ENCODE peak calls at places on chromosomes 13 and 19, in nine cellular contexts. L, W, Y, C, O, Z, X, E and G are unnamed samples.

GRCh38 chr13:107144432-107144831 is 576.5 kb upstream of the ARGLU1 start:
- DNase-seq in L (no peak), W (no peak), Y (no peak), C (no peak), O (no peak), Z (no peak), X (no peak), E (no peak), G (no peak)

GRCh38 chr13:50220938-50221337 is 205.7 kb downstream of the KCNRG start:
- DNase-seq in L (no peak), W (no peak), Y (no peak), C (no peak), O (no peak), Z (no peak), X (no peak), E (no peak), G (no peak)

GRCh38 chr19:18949858-18950257 is 8.8 kb upstream of the HOMER3 start:
- DNase-seq in L (no peak), W (no peak), Y (no peak), C (no peak), O (no peak), Z (no peak), X (no peak), E (no peak), G (no peak)

GRCh38 chr19:39409886-39410619 is 2.4 kb upstream of the PLEKHG2 start:
- DNase-seq in L (peak; percentile 89), W (no peak), Y (peak; percentile 85), C (no peak), O (peak; percentile 78), Z (peak; percentile 91), X (no peak), E (no peak), G (peak; percentile 86)

GRCh38 chr13:46341112-46341711 is 45.8 kb downstream of the RUBCNL start:
- DNase-seq in L (no peak), W (no peak), Y (no peak), C (no peak), O (no peak), Z (no peak), X (no peak), E (no peak), G (no peak)

GRCh38 chr19:52734340-52734892 is 428 bp downstream of the ZNF611 start:
- DNase-seq in L (peak; percentile 57), W (no peak), Y (peak; percentile 22), C (peak; percentile 37), O (no peak), Z (no peak), X (no peak), E (no peak), G (peak; percentile 80)

GRCh38 chr19:35313614-35314013 is 15.4 kb upstream of the CD22 start:
- DNase-seq in L (peak; percentile 50), W (no peak), Y (no peak), C (no peak), O (no peak), Z (no peak), X (no peak), E (no peak), G (no peak)

GRCh38 chr13:51519839-51520238 is 64.4 kb upstream of the WDFY2 start:
- DNase-seq in L (no peak), W (no peak), Y (no peak), C (no peak), O (no peak), Z (no peak), X (no peak), E (no peak), G (no peak)

GRCh38 chr13:93800342-93800741 is 573.7 kb downstream of the GPC6 start:
- DNase-seq in L (no peak), W (no peak), Y (no peak), C (no peak), O (no peak), Z (no peak), X (no peak), E (no peak), G (no peak)

GRCh38 chr19:5331790-5332189 is 8.8 kb downstream of the PTPRS start:
- DNase-seq in L (no peak), W (no peak), Y (no peak), C (no peak), O (no peak), Z (no peak), X (no peak), E (no peak), G (no peak)

GRCh38 chr19:44785271-44785670 is 7.6 kb downstream of the CBLC start:
- DNase-seq in L (no peak), W (no peak), Y (no peak), C (no peak), O (no peak), Z (no peak), X (no peak), E (no peak), G (no peak)

GRCh38 chr19:49874503-49875157 is 2.5 kb downstream of the AKT1S1 start:
- DNase-seq in L (peak; percentile 39), W (no peak), Y (no peak), C (no peak), O (no peak), Z (no peak), X (no peak), E (no peak), G (no peak)

GRCh38 chr19:49877020-49877878 is at the start of the genes AKT1S1 and TBC1D17:
- DNase-seq in L (peak; percentile 99), W (peak; percentile 100), Y (peak; percentile 100), C (peak; percentile 100), O (peak; percentile 100), Z (peak; percentile 100), X (peak; percentile 98), E (peak; percentile 98), G (peak; percentile 96)

GRCh38 chr19:49875177-49875576 is 2.0 kb downstream of the AKT1S1 start:
- DNase-seq in L (peak; percentile 39), W (no peak), Y (no peak), C (no peak), O (no peak), Z (no peak), X (no peak), E (no peak), G (no peak)

GRCh38 chr19:49876422-49877019 is 634 bp downstream of the AKT1S1 start:
- DNase-seq in L (peak; percentile 98), W (peak; percentile 97), Y (peak; percentile 98), C (peak; percentile 98), O (peak; percentile 99), Z (peak; percentile 99), X (peak; percentile 98), E (peak; percentile 93), G (peak; percentile 91)

DNA sequence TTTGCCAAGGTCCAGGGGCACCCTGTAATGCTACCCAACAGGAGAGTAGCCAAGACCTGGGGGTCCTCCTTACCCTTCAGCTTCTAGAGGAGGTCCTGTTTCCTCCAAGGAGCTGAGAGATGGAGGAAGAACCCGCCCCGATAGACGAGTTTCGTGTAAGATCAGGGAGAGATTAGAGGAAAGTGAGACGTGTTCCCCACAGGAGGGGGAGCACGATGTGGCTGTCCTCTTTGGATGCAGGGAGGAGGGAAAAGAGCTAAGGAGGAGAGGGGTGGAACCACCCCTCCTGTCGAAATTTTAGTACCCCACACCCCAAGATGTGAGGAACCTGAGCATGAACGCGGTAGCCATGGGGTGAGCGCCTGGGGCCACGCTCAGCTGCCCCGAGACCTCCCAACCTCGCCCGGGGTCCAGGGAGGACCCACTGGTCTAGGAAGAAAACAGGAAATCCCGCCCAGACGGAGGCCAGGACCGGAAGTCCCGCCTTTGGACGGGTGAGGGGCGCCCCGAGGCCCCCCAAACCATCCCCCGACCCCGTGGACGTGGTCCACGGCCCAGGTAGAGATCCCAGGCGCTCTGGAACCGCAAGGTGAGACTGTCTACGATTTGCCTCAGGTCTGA is 1.2 kb downstream of the AKT1S1 start:
- DNase-seq in L (peak; percentile 87), W (no peak), Y (peak; percentile 70), C (peak; percentile 59), O (no peak), Z (peak; percentile 83), X (peak; percentile 56), E (no peak), G (peak; percentile 90)
- H3K36me3 ChIP-seq in L (no peaks in the 10 kb centered on the region), W (peaks cover 23% of the 10 kb centered on the region), Y (no peaks in the 10 kb centered on the region), C (peaks cover 26% of the 10 kb centered on the region), O (peaks cover 16% of the 10 kb centered on the region), Z (peaks cover 4% of the 10 kb centered on the region), X (peaks cover 17% of the 10 kb centered on the region), E (peaks cover 8% of the 10 kb centered on the region), G (peaks cover 16% of the 10 kb centered on the region)

GRCh38 chr13:111278711-111279110 is 41.7 kb upstream of the TEX29 start:
- DNase-seq in L (no peak), W (no peak), Y (no peak), C (no peak), O (no peak), Z (no peak), X (no peak), E (no peak), G (no peak)
- H3K36me3 ChIP-seq in L (no peaks in the 10 kb centered on the region), W (peaks cover 32% of the 10 kb centered on the region), Y (no peaks in the 10 kb centered on the region), C (peaks cover 99% of the 10 kb centered on the region), O (peaks cover 56% of the 10 kb centered on the region), Z (peaks cover 2% of the 10 kb centered on the region), X (peaks cover 72% of the 10 kb centered on the region), E (peaks cover 27% of the 10 kb centered on the region), G (peaks cover 11% of the 10 kb centered on the region)

DNA sequence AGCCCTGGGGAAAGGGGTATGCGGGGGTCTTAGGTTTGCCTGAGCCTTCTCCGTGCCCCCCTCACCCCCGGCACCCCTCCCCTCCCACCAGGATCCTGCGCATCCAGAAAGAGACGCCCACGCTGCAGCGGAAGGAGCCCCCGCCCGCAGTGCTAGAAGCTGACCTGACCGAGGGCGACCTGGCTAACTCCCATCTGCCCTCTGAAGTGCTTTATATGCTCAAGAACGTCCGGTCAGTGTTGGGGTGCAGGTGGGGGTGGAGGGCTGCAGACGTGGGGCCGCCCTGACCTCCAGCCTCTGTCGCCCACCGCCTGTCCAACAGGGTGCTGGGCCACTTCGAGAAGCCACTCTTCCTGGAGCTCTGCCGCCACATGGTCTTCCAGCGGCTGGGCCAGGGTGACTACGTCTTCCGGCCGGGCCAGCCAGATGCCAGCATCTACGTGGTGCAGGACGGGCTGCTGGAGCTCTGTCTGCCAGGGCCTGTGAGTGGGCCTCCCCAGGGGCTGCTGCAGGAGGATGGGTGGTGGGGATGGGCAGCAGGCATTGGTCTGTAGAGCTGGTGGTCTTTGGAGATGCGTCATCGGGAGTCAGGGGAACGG is 4.4 kb downstream of the PNPLA6 start:
- DNase-seq in L (no peak), W (no peak), Y (no peak), C (no peak), O (no peak), Z (no peak), X (no peak), E (no peak), G (peak; percentile 44)
- H3K36me3 ChIP-seq in L (no peaks in the 10 kb centered on the region), W (no peaks in the 10 kb centered on the region), Y (no peaks in the 10 kb centered on the region), C (peaks cover 31% of the 10 kb centered on the region), O (peaks cover 4% of the 10 kb centered on the region), Z (peaks cover 5% of the 10 kb centered on the region), X (no peaks in the 10 kb centered on the region), E (peaks cover 58% of the 10 kb centered on the region), G (peaks cover 10% of the 10 kb centered on the region)

GRCh38 chr19:47209323-47210179 is 21.4 kb downstream of the BBC3 start:
- DNase-seq in L (no peak), W (no peak), Y (no peak), C (no peak), O (no peak), Z (no peak), X (no peak), E (no peak), G (no peak)

GRCh38 chr19:47215581-47215980 is 15.4 kb downstream of the BBC3 start:
- DNase-seq in L (no peak), W (no peak), Y (no peak), C (no peak), O (no peak), Z (no peak), X (no peak), E (no peak), G (no peak)

GRCh38 chr19:47210180-47210490 is 20.9 kb downstream of the BBC3 start:
- DNase-seq in L (no peak), W (no peak), Y (no peak), C (no peak), O (no peak), Z (no peak), X (no peak), E (no peak), G (no peak)

GRCh38 chr19:47210689-47211316 is 20.2 kb downstream of the BBC3 start:
- DNase-seq in L (peak; percentile 73), W (peak; percentile 57), Y (peak; percentile 90), C (peak; percentile 68), O (peak; percentile 68), Z (peak; percentile 83), X (peak; percentile 69), E (peak; percentile 70), G (peak; percentile 82)
- H3K36me3 ChIP-seq in L (no peaks in the 10 kb centered on the region), W (peaks cover 43% of the 10 kb centered on the region), Y (no peaks in the 10 kb centered on the region), C (peaks cover 69% of the 10 kb centered on the region), O (peaks cover 27% of the 10 kb centered on the region), Z (peaks cover 4% of the 10 kb centered on the region), X (peaks cover 55% of the 10 kb centered on the region), E (peaks cover 26% of the 10 kb centered on the region), G (peaks cover 22% of the 10 kb centered on the region)